ENCODE peak calls at places on chromosomes 7 and 10, in five cellular contexts. J is activated naive CD8-positive, alpha-beta T cell treated with anti-CD3 and anti-CD28 coated beads for 36 hours; U is stimulated activated CD4-positive, alpha-beta T cell treated with anti-CD3 and anti-CD28 coated beads, Interleukin-4, amount 100 ng/mL, for 4 hours; N is cardiac muscle cell; T is effector memory CD8-positive, alpha-beta T cell. D is an unnamed sample.

GRCh38 chr7:97680622-97681021 is 51.3 kb upstream of the TAC1 start:
- DNase-seq in J (no peak), U (no peak), N (no peak), T (no peak), D (no peak)

GRCh38 chr7:106421181-106421762 is 136.5 kb upstream of the NAMPT start:
- DNase-seq in J (no peak), U (no peak), N (no peak), T (no peak), D (no peak)

GRCh38 chr7:82559203-82559805 is 115.7 kb upstream of the CACNA2D1 start:
- DNase-seq in J (no peak), U (no peak), N (peak; percentile 5), T (no peak), D (no peak)

GRCh38 chr10:25075825-25076224 is 59.4 kb downstream of the THNSL1 start:
- DNase-seq in J (no peak), U (no peak), N (no peak), T (no peak), D (no peak)

GRCh38 chr10:28679941-28680752 is 2.8 kb downstream of the BAMBI start:
- DNase-seq in J (peak; percentile 8), U (no peak), N (peak; percentile 67), T (no peak), D (no peak)

GRCh38 chr10:27857616-27858015 is 112.0 kb upstream of the MKX start:
- DNase-seq in J (no peak), U (no peak), N (peak; percentile 65), T (no peak), D (no peak)

GRCh38 chr10:113019692-113020424 is 69.8 kb downstream of the TCF7L2 start:
- DNase-seq in J (no peak), U (no peak), N (peak; percentile 40), T (no peak), D (no peak)

GRCh38 chr10:124267231-124267885 is 151.4 kb downstream of the OAT start:
- DNase-seq in J (no peak), U (no peak), N (no peak), T (no peak), D (no peak)

GRCh38 chr10:1454964-1455363 is 282.4 kb downstream of the ADARB2 start:
- DNase-seq in J (no peak), U (no peak), N (no peak), T (no peak), D (no peak)

GRCh38 chr7:99379043-99379577 is 4.6 kb downstream of the ARPC1B start:
- DNase-seq in J (peak; percentile 51), U (peak; percentile 54), N (no peak), T (peak; percentile 38), D (peak; percentile 44)

GRCh38 chr7:27148031-27148775 is 629 bp upstream of the HOXA6 start:
- DNase-seq in J (no peak), U (no peak), N (no peak), T (no peak), D (peak; percentile 29)

GRCh38 chr7:11313801-11314200 is 340.1 kb downstream of the PHF14 start:
- DNase-seq in J (no peak), U (no peak), N (no peak), T (no peak), D (no peak)

GRCh38 chr10:131824371-131825149 is 76.2 kb upstream of the PPP2R2D start:
- DNase-seq in J (no peak), U (no peak), N (no peak), T (no peak), D (peak; percentile 17)

GRCh38 chr7:17234398-17235021 is 63.9 kb upstream of the AHR start:
- DNase-seq in J (peak; percentile 67), U (peak; percentile 72), N (no peak), T (peak; percentile 57), D (peak; percentile 38)

GRCh38 chr7:134829381-134829986 is 50.0 kb downstream of the CALD1 start:
- DNase-seq in J (no peak), U (no peak), N (no peak), T (no peak), D (no peak)

GRCh38 chr7:104207731-104208420 is at the start of gene ORC5:
- DNase-seq in J (peak; percentile 86), U (peak; percentile 72), N (peak; percentile 90), T (peak; percentile 64), D (peak; percentile 81)

GRCh38 chr7:133064082-133064825 is 17.6 kb downstream of the CHCHD3 start:
- DNase-seq in J (no peak), U (no peak), N (no peak), T (no peak), D (no peak)

GRCh38 chr7:100210803-100211202 is 8.9 kb upstream of the PVRIG start:
- DNase-seq in J (no peak), U (peak; percentile 34), N (no peak), T (no peak), D (no peak)